ENCODE peak calls at places on chromosomes 1 and 21, in seven cellular contexts. X is SK-N-SH, R is HepG2, P is HCT116, M is H1, A is GM12878, W is K562. Z is an unnamed sample.

GRCh38 chr1:218686258-218686657 is 341.1 kb downstream of the TGFB2 start:
- DNase-seq in X (no peak), R (no peak), P (no peak), M (no peak), A (no peak), W (no peak), Z (no peak)

GRCh38 chr1:110763149-110763548 is 88.4 kb upstream of the KCNA3 start:
- DNase-seq in X (no peak), R (no peak), P (no peak), M (no peak), A (no peak), W (no peak), Z (no peak)

GRCh38 chr21:43268804-43269186 is 100.0 kb downstream of the CRYAA start:
- DNase-seq in X (no peak), R (no peak), P (no peak), M (no peak), A (no peak), W (no peak), Z (no peak)

GRCh38 chr1:213934642-213935041 is 53.1 kb upstream of the PROX1 start:
- DNase-seq in X (no peak), R (no peak), P (no peak), M (no peak), A (no peak), W (no peak), Z (no peak)

GRCh38 chr1:185768371-185768770 is 34.2 kb downstream of the HMCN1 start:
- DNase-seq in X (no peak), R (no peak), P (no peak), M (no peak), A (no peak), W (no peak), Z (no peak)

GRCh38 chr21:25885405-25885804 is 150.6 kb downstream of the GABPA start:
- DNase-seq in X (no peak), R (no peak), P (no peak), M (no peak), A (no peak), W (no peak), Z (no peak)

GRCh38 chr1:24742090-24742938 is 2.9 kb upstream of the CLIC4 start:
- DNase-seq in X (no peak), R (peak; percentile 39), P (no peak), M (no peak), A (no peak), W (peak; percentile 48), Z (no peak)

GRCh38 chr1:183986941-183987340 is 50.6 kb downstream of the COLGALT2 start:
- DNase-seq in X (no peak), R (no peak), P (no peak), M (no peak), A (no peak), W (no peak), Z (no peak)

GRCh38 chr1:17531682-17532487 is 7.6 kb upstream of the ARHGEF10L start:
- DNase-seq in X (no peak), R (no peak), P (peak; percentile 69), M (no peak), A (no peak), W (no peak), Z (no peak)

GRCh38 chr1:228098323-228098931 is 4.7 kb downstream of the C1orf35 start:
- DNase-seq in X (peak; percentile 8), R (no peak), P (no peak), M (no peak), A (no peak), W (peak; percentile 9), Z (no peak)

GRCh38 chr21:46191257-46191685 is 7.0 kb upstream of the SPATC1L start:
- DNase-seq in X (peak; percentile 28), R (no peak), P (no peak), M (no peak), A (no peak), W (no peak), Z (no peak)

GRCh38 chr1:234602334-234603220 is 7.4 kb downstream of the IRF2BP2 start:
- DNase-seq in X (no peak), R (peak; percentile 95), P (peak; percentile 88), M (no peak), A (no peak), W (peak; percentile 84), Z (peak; percentile 73)

GRCh38 chr21:38350681-38351080 is 93.9 kb downstream of the KCNJ15 start:
- DNase-seq in X (no peak), R (no peak), P (no peak), M (no peak), A (no peak), W (no peak), Z (no peak)

GRCh38 chr1:234238060-234238459 is 135.2 kb upstream of the COA6 start:
- DNase-seq in X (no peak), R (no peak), P (no peak), M (no peak), A (no peak), W (no peak), Z (no peak)

GRCh38 chr21:25036775-25037174 is 570.5 kb downstream of the MRPL39 start:
- DNase-seq in X (no peak), R (no peak), P (no peak), M (no peak), A (no peak), W (no peak), Z (no peak)

GRCh38 chr1:112849967-112850641 is 105.9 kb downstream of the SLC16A1 start:
- DNase-seq in X (no peak), R (no peak), P (no peak), M (peak; percentile 67), A (no peak), W (no peak), Z (peak; percentile 6)
- TF ChIP-seq JUND in X (no peak), R (no peak), P (no peak), M (no peak), A (no peak), W (no peak), Z (no peak)

GRCh38 chr1:241212624-241213023 is 144.4 kb downstream of the RGS7 start:
- DNase-seq in X (no peak), R (no peak), P (no peak), M (no peak), A (no peak), W (no peak), Z (no peak)

GRCh38 chr1:241215203-241215602 is 141.8 kb downstream of the RGS7 start:
- DNase-seq in X (no peak), R (no peak), P (no peak), M (no peak), A (no peak), W (no peak), Z (no peak)

GRCh38 chr1:241208910-241209414 is 148.0 kb downstream of the RGS7 start:
- DNase-seq in X (peak; percentile 59), R (no peak), P (no peak), M (no peak), A (no peak), W (no peak), Z (no peak)

GRCh38 chr1:241215683-241216082 is 141.3 kb downstream of the RGS7 start:
- DNase-seq in X (no peak), R (no peak), P (no peak), M (no peak), A (no peak), W (no peak), Z (no peak)

GRCh38 chr1:241213147-241213546 is 143.9 kb downstream of the RGS7 start:
- DNase-seq in X (no peak), R (no peak), P (no peak), M (no peak), A (no peak), W (no peak), Z (no peak)
- TF ChIP-seq JUND in X (no peak), R (no peak), P (no peak), M (no peak), A (no peak), W (no peak), Z (no peak)

GRCh38 chr1:45682942-45683341 is 3.4 kb downstream of the GPBP1L1 start:
- DNase-seq in X (no peak), R (no peak), P (no peak), M (no peak), A (no peak), W (no peak), Z (no peak)
- TF ChIP-seq JUND in X (no peak), R (no peak), P (no peak), M (no peak), A (no peak), W (no peak), Z (no peak)

GRCh38 chr1:83112248-83112885 is 886.6 kb downstream of the TTLL7 start:
- DNase-seq in X (no peak), R (no peak), P (no peak), M (no peak), A (no peak), W (no peak), Z (no peak)
- TF ChIP-seq JUND in X (no peak), R (no peak), P (no peak), M (no peak), A (no peak), W (no peak), Z (no peak)

GRCh38 chr1:92329356-92330129 is 30.7 kb downstream of the RPAP2 start:
- DNase-seq in X (no peak), R (no peak), P (no peak), M (no peak), A (no peak), W (no peak), Z (no peak)

GRCh38 chr1:92324784-92325183 is 25.9 kb downstream of the RPAP2 start:
- DNase-seq in X (no peak), R (no peak), P (no peak), M (no peak), A (no peak), W (no peak), Z (no peak)

GRCh38 chr1:92326681-92327080 is 27.8 kb downstream of the RPAP2 start:
- DNase-seq in X (no peak), R (peak; percentile 6), P (no peak), M (no peak), A (no peak), W (no peak), Z (no peak)

GRCh38 chr1:92327794-92328193 is 28.9 kb downstream of the RPAP2 start:
- DNase-seq in X (no peak), R (no peak), P (no peak), M (no peak), A (no peak), W (no peak), Z (no peak)

GRCh38 chr1:92323473-92324453 is 24.9 kb downstream of the RPAP2 start:
- DNase-seq in X (no peak), R (no peak), P (no peak), M (no peak), A (no peak), W (no peak), Z (no peak)
- TF ChIP-seq JUND in X (no peak), R (no peak), P (no peak), M (no peak), A (no peak), W (no peak), Z (no peak)

Z was measured in T47D.